ENCODE peak calls at places on chromosomes 11 and 22, in eight cellular contexts. E, C, V, Y, A, O, F and T are unnamed samples.

GRCh38 chr22:49721211-49721763 is 106.4 kb downstream of the BRD1 start:
- DNase-seq in O (no peak), Y (no peak), C (no peak), F (no peak), A (no peak), E (no peak), V (no peak), T (no peak)

GRCh38 chr11:58133329-58134076 is 8.2 kb upstream of the OR9I1 start:
- DNase-seq in O (no peak), E (no peak), C (no peak), V (no peak), A (no peak), F (no peak), Y (no peak), T (peak)

GRCh38 chr11:35144103-35144741 is 5.3 kb downstream of the CD44 start:
- DNase-seq in E (peak), F (no peak), C (peak), Y (peak), A (no peak), V (no peak), O (no peak), T (peak)

GRCh38 chr11:69301491-69302401 is 7.8 kb downstream of the MYEOV start:
- DNase-seq in F (no peak), A (peak), C (no peak), V (no peak), Y (no peak), E (no peak), O (peak), T (peak)

GRCh38 chr11:121237686-121238658 is 54.6 kb upstream of the SC5D start:
- DNase-seq in A (no peak), O (no peak), E (peak), F (no peak), V (no peak), C (peak), Y (no peak), T (no peak)

GRCh38 chr22:29710922-29711593 is 8.7 kb upstream of the CABP7 start:
- DNase-seq in Y (no peak), A (no peak), O (peak), E (peak), F (no peak), V (no peak), C (no peak), T (peak)

GRCh38 chr11:74388678-74389327 is 9.4 kb downstream of the PGM2L1 start:
- DNase-seq in C (peak), Y (peak), F (no peak), V (peak), E (peak), A (peak), O (peak), T (peak)

GRCh38 chr11:2661173-2662023 is 38.4 kb downstream of the KCNQ1OT1 start:
- DNase-seq in A (no peak), E (no peak), C (no peak), F (no peak), V (no peak), Y (no peak), O (no peak), T (no peak)

GRCh38 chr11:119706029-119706428 is 23.0 kb downstream of the NECTIN1 start:
- DNase-seq in Y (no peak), A (no peak), O (peak), E (no peak), C (no peak), V (no peak), F (no peak), T (no peak)

GRCh38 chr11:72625746-72626636 is 48.2 kb downstream of the PDE2A start:
- DNase-seq in F (no peak), E (peak), O (no peak), A (peak), V (no peak), Y (no peak), C (no peak), T (no peak)

GRCh38 chr22:46052801-46053562 is 76.0 kb upstream of the WNT7B start:
- DNase-seq in C (peak), E (peak), Y (peak), V (no peak), F (peak), O (peak), A (no peak), T (peak)

GRCh38 chr11:19816040-19816439 is 103.4 kb downstream of the NAV2 start:
- DNase-seq in F (peak), V (no peak), Y (no peak), A (peak), O (no peak), E (peak), C (no peak), T (no peak)

GRCh38 chr22:39789794-39790193 is 103.8 kb downstream of the ENTHD1 start:
- DNase-seq in V (no peak), O (no peak), F (no peak), A (no peak), E (no peak), Y (no peak), C (no peak), T (no peak)

GRCh38 chr11:23404225-23405160 is 544.2 kb upstream of the CCDC179 start:
- DNase-seq in A (no peak), Y (no peak), C (no peak), E (no peak), V (no peak), F (no peak), O (no peak), T (no peak)

GRCh38 chr11:8586184-8586583 is 7.8 kb downstream of the STK33 start:
- DNase-seq in V (no peak), A (no peak), F (no peak), E (no peak), O (no peak), Y (no peak), C (no peak), T (no peak)

GRCh38 chr22:38712496-38713207 is 6.9 kb downstream of the GTPBP1 start:
- DNase-seq in C (no peak), Y (no peak), V (no peak), A (no peak), E (no peak), F (no peak), O (no peak), T (no peak)

GRCh38 chr11:62456630-62457029 is 37.8 kb downstream of the SCGB1A1 start:
- DNase-seq in V (no peak), F (no peak), O (no peak), C (no peak), Y (no peak), E (no peak), A (peak), T (no peak)

GRCh38 chr11:107224836-107225235 is 206.6 kb upstream of the GUCY1A2 start:
- DNase-seq in E (no peak), Y (no peak), A (no peak), C (no peak), O (no peak), V (no peak), F (no peak), T (no peak)

GRCh38 chr11:8098879-8099278 is 17.9 kb downstream of the TUB start:
- DNase-seq in A (no peak), O (no peak), V (no peak), C (peak), F (no peak), E (no peak), Y (no peak), T (no peak)

GRCh38 chr11:32827276-32827675 is 2.5 kb upstream of the PRRG4 start:
- DNase-seq in F (no peak), O (no peak), V (no peak), A (no peak), E (no peak), C (no peak), Y (no peak), T (no peak)

GRCh38 chr11:76598426-76598839 is 72.1 kb downstream of the LRRC32 start:
- DNase-seq in O (no peak), F (no peak), Y (no peak), V (no peak), E (peak), C (peak), A (peak), T (peak)

GRCh38 chr22:26548984-26549383 is 36.7 kb upstream of the TFIP11 start:
- DNase-seq in A (no peak), V (no peak), E (no peak), Y (no peak), O (no peak), C (no peak), F (no peak), T (no peak)

GRCh38 chr11:119892311-119892808 is 163.4 kb upstream of the NECTIN1 start:
- DNase-seq in E (no peak), V (no peak), Y (no peak), O (no peak), A (no peak), C (no peak), F (no peak), T (no peak)

GRCh38 chr11:83456075-83456474 is 169.9 kb upstream of the CCDC90B start:
- DNase-seq in E (no peak), C (no peak), F (no peak), Y (no peak), V (no peak), O (no peak), A (peak), T (no peak)

GRCh38 chr11:3929689-3930088 is 74.2 kb downstream of the STIM1 start:
- DNase-seq in V (no peak), A (no peak), O (no peak), C (no peak), Y (no peak), E (no peak), F (no peak), T (no peak)

GRCh38 chr11:94731921-94732601 is 36.1 kb upstream of the AMOTL1 start:
- DNase-seq in F (peak), E (peak), V (no peak), Y (no peak), C (no peak), A (no peak), O (no peak), T (peak)

GRCh38 chr22:23404689-23405365 is 175.3 kb downstream of the IGLL1 start:
- DNase-seq in F (no peak), V (no peak), E (peak), C (no peak), O (no peak), A (peak), Y (no peak), T (peak)

GRCh38 chr11:59503276-59503675 is at the start of gene OR4D11:
- DNase-seq in C (no peak), Y (no peak), F (no peak), E (no peak), A (no peak), V (no peak), O (no peak), T (no peak)

GRCh38 chr11:32003335-32003734 is 87.5 kb upstream of the RCN1 start:
- DNase-seq in E (no peak), F (no peak), Y (no peak), C (no peak), A (no peak), V (no peak), O (no peak), T (no peak)

GRCh38 chr11:111000400-111001090 is 245.0 kb upstream of the POU2AF2 start:
- DNase-seq in E (peak), C (no peak), Y (no peak), O (no peak), F (no peak), V (no peak), A (no peak), T (no peak)